ENCODE peak calls at places on chromosomes 7 and 10, in four cellular contexts. J is stimulated activated CD8-positive, alpha-beta memory T cell treated with anti-CD3 and anti-CD28 coated beads, Interleukin-2, amount 100 ng/mL, for 1 hour; O is heart left ventricle; P is NCI-H1105. V is an unnamed sample.
A peak's percentile ranks its signal among the peaks of the same experiment; 100 is the strongest.

GRCh38 chr7:151900591-151901312 is 23.8 kb upstream of the PRKAG2 start:
- DNase-seq in J (no peak), O (no peak), P (no peak), V (no peak)

GRCh38 chr10:91163709-91164474 is 56.6 kb upstream of the PCGF5 start:
- DNase-seq in J (peak; percentile 63), O (peak; percentile 61), P (no peak), V (peak; percentile 89)

GRCh38 chr7:29274156-29275017 is 79.8 kb downstream of the CHN2 start:
- DNase-seq in J (no peak), O (no peak), P (no peak), V (no peak)

GRCh38 chr10:27341001-27341400 is 100.4 kb upstream of the ACBD5 start:
- DNase-seq in J (no peak), O (no peak), P (no peak), V (no peak)

GRCh38 chr10:17910144-17910789 is 41.5 kb upstream of the SLC39A12 start:
- DNase-seq in J (no peak), O (peak; percentile 47), P (no peak), V (no peak)

GRCh38 chr7:34748244-34749039 is 90.4 kb downstream of the NPSR1 start:
- DNase-seq in J (no peak), O (peak; percentile 91), P (peak; percentile 87), V (peak; percentile 72)

GRCh38 chr10:7819126-7819470 is 793 bp downstream of the TAF3 start:
- DNase-seq in J (no peak), O (peak; percentile 42), P (no peak), V (peak; percentile 61)

GRCh38 chr7:38452615-38453014 is 178.6 kb downstream of the AMPH start:
- DNase-seq in J (no peak), O (no peak), P (no peak), V (no peak)

GRCh38 chr7:90896458-90896857 is 300.3 kb downstream of the CDK14 start:
- DNase-seq in J (no peak), O (no peak), P (no peak), V (no peak)

GRCh38 chr7:78114993-78115392 is 316.4 kb downstream of the PHTF2 start:
- DNase-seq in J (no peak), O (no peak), P (no peak), V (no peak)

GRCh38 chr7:11358637-11359036 is 385.0 kb downstream of the PHF14 start:
- DNase-seq in J (no peak), O (no peak), P (no peak), V (no peak)

GRCh38 chr7:117153016-117153415 is 169.8 kb downstream of the WNT2 start:
- DNase-seq in J (no peak), O (no peak), P (no peak), V (no peak)

GRCh38 chr7:516606-517456 is 2.8 kb downstream of the PDGFA start:
- DNase-seq in J (no peak), O (peak; percentile 67), P (no peak), V (peak; percentile 82)

GRCh38 chr10:58239561-58240169 is 28.0 kb downstream of the IPMK start:
- DNase-seq in J (no peak), O (no peak), P (no peak), V (no peak)

GRCh38 chr10:34528320-34528719 is 286.8 kb downstream of the PARD3 start:
- DNase-seq in J (no peak), O (no peak), P (no peak), V (no peak)

GRCh38 chr10:58266826-58267712 is 625 bp downstream of the IPMK start:
- DNase-seq in J (peak; percentile 8), O (peak; percentile 67), P (no peak), V (peak; percentile 69)

GRCh38 chr7:91503934-91504575 is 239.8 kb downstream of the FZD1 start:
- DNase-seq in J (no peak), O (no peak), P (no peak), V (no peak)

GRCh38 chr10:75018233-75018632 is 93.2 kb upstream of the SAMD8 start:
- DNase-seq in J (no peak), O (no peak), P (no peak), V (no peak)

GRCh38 chr10:96758423-96758822 is 38.1 kb upstream of the PIK3AP1 start:
- DNase-seq in J (no peak), O (peak; percentile 39), P (no peak), V (no peak)

GRCh38 chr7:139730746-139731612 is 46.8 kb downstream of the HIPK2 start:
- DNase-seq in J (no peak), O (peak; percentile 80), P (no peak), V (peak; percentile 80)

GRCh38 chr10:126049741-126050140 is 153.4 kb downstream of the FANK1 start:
- DNase-seq in J (no peak), O (peak; percentile 58), P (no peak), V (no peak)

GRCh38 chr7:2123360-2123759 is 109.4 kb downstream of the MAD1L1 start:
- DNase-seq in J (no peak), O (no peak), P (no peak), V (no peak)

GRCh38 chr10:73853196-73853595 is 21.2 kb downstream of the CAMK2G start:
- DNase-seq in J (no peak), O (no peak), P (no peak), V (no peak)

GRCh38 chr7:474605-475424 is 44.8 kb downstream of the PDGFA start:
- DNase-seq in J (no peak), O (peak; percentile 11), P (no peak), V (no peak)

GRCh38 chr7:121307021-121307575 is 21.7 kb upstream of the WNT16 start:
- DNase-seq in J (no peak), O (no peak), P (no peak), V (no peak)

GRCh38 chr7:15989194-15989593 is 302.7 kb upstream of the MEOX2 start:
- DNase-seq in J (no peak), O (no peak), P (no peak), V (no peak)

GRCh38 chr7:108045154-108045553 is 42.2 kb upstream of the LAMB1 start:
- DNase-seq in J (no peak), O (no peak), P (no peak), V (no peak)